ENCODE peak calls at places on chromosomes 7 and 10, in six cellular contexts. One of them, this sample, is unnamed.

GRCh38 chr10:73653701-73654100 is 2.1 kb downstream of the SYNPO2L start:
- DNase-seq in mesenchymal stem cell: peak; percentile 40
- DNase-seq in neuronal stem cell: no peak
- DNase-seq in H1: no peak
- DNase-seq in IMR-90: peak; percentile 60
- DNase-seq in H9: no peak
- DNase-seq in this sample: peak; percentile 70

GRCh38 chr7:3028767-3029111 is 14.9 kb downstream of the CARD11 start:
- DNase-seq in H9: no peak
- DNase-seq in IMR-90: no peak
- DNase-seq in H1: no peak
- DNase-seq in neuronal stem cell: no peak
- DNase-seq in mesenchymal stem cell: no peak
- DNase-seq in this sample: no peak

GRCh38 chr7:151381333-151382078 is 28.3 kb downstream of the WDR86 start:
- DNase-seq in neuronal stem cell: no peak
- DNase-seq in mesenchymal stem cell: no peak
- DNase-seq in H1: no peak
- DNase-seq in H9: peak; percentile 82
- DNase-seq in IMR-90: no peak
- DNase-seq in this sample: peak; percentile 53

GRCh38 chr10:22638863-22639262 is 75.5 kb downstream of the PIP4K2A start:
- DNase-seq in neuronal stem cell: no peak
- DNase-seq in H1: no peak
- DNase-seq in IMR-90: no peak
- DNase-seq in H9: no peak
- DNase-seq in mesenchymal stem cell: no peak
- DNase-seq in this sample: no peak

GRCh38 chr10:122543676-122544075 is 16.9 kb upstream of the DMBT1 start:
- DNase-seq in IMR-90: no peak
- DNase-seq in mesenchymal stem cell: no peak
- DNase-seq in neuronal stem cell: no peak
- DNase-seq in H1: no peak
- DNase-seq in H9: no peak
- DNase-seq in this sample: no peak

GRCh38 chr10:323651-324293 is 188.5 kb downstream of the ZMYND11 start:
- DNase-seq in mesenchymal stem cell: peak; percentile 96
- DNase-seq in H1: no peak
- DNase-seq in neuronal stem cell: no peak
- DNase-seq in H9: no peak
- DNase-seq in IMR-90: peak; percentile 97
- DNase-seq in this sample: no peak

GRCh38 chr10:43069597-43069996 is 7.3 kb upstream of the RET start:
- DNase-seq in IMR-90: no peak
- DNase-seq in H9: no peak
- DNase-seq in mesenchymal stem cell: no peak
- DNase-seq in neuronal stem cell: no peak
- DNase-seq in H1: no peak
- DNase-seq in this sample: no peak

GRCh38 chr7:115116773-115117715 is 195.2 kb downstream of the MDFIC start:
- DNase-seq in H9: no peak
- DNase-seq in neuronal stem cell: no peak
- DNase-seq in IMR-90: no peak
- DNase-seq in H1: no peak
- DNase-seq in mesenchymal stem cell: no peak
- DNase-seq in this sample: no peak

GRCh38 chr7:20306499-20306946 is 24.2 kb upstream of the ITGB8 start:
- DNase-seq in H9: peak; percentile 28
- DNase-seq in H1: no peak
- DNase-seq in mesenchymal stem cell: peak; percentile 63
- DNase-seq in IMR-90: no peak
- DNase-seq in neuronal stem cell: peak; percentile 9
- DNase-seq in this sample: peak; percentile 98

GRCh38 chr10:126609566-126609965 is 60.9 kb downstream of the C10orf90 start:
- DNase-seq in neuronal stem cell: no peak
- DNase-seq in mesenchymal stem cell: no peak
- DNase-seq in IMR-90: no peak
- DNase-seq in H9: no peak
- DNase-seq in H1: no peak
- DNase-seq in this sample: no peak

GRCh38 chr10:89235073-89235798 is 16.3 kb downstream of the LIPA start:
- DNase-seq in mesenchymal stem cell: no peak
- DNase-seq in H9: no peak
- DNase-seq in neuronal stem cell: no peak
- DNase-seq in IMR-90: no peak
- DNase-seq in H1: no peak
- DNase-seq in this sample: no peak

GRCh38 chr7:155975490-155975889 is 163.2 kb upstream of the SHH start:
- DNase-seq in H1: no peak
- DNase-seq in mesenchymal stem cell: no peak
- DNase-seq in H9: no peak
- DNase-seq in neuronal stem cell: no peak
- DNase-seq in IMR-90: no peak
- DNase-seq in this sample: no peak

GRCh38 chr7:143900230-143900766 is 1.7 kb downstream of the TCAF1 start:
- DNase-seq in mesenchymal stem cell: no peak
- DNase-seq in IMR-90: peak; percentile 78
- DNase-seq in neuronal stem cell: no peak
- DNase-seq in H1: no peak
- DNase-seq in H9: no peak
- DNase-seq in this sample: peak; percentile 65

GRCh38 chr10:79463578-79464496 is 18.4 kb upstream of the ZCCHC24 start:
- DNase-seq in neuronal stem cell: no peak
- DNase-seq in H1: no peak
- DNase-seq in mesenchymal stem cell: peak; percentile 56
- DNase-seq in H9: peak; percentile 12
- DNase-seq in IMR-90: no peak
- DNase-seq in this sample: no peak

GRCh38 chr7:153886121-153886505 is 166.1 kb upstream of the DPP6 start:
- DNase-seq in neuronal stem cell: peak; percentile 20
- DNase-seq in H1: no peak
- DNase-seq in IMR-90: no peak
- DNase-seq in mesenchymal stem cell: no peak
- DNase-seq in H9: peak; percentile 87
- DNase-seq in this sample: no peak

GRCh38 chr10:132111121-132111731 is 45.5 kb downstream of the JAKMIP3 start:
- DNase-seq in IMR-90: no peak
- DNase-seq in H9: no peak
- DNase-seq in mesenchymal stem cell: no peak
- DNase-seq in H1: no peak
- DNase-seq in neuronal stem cell: no peak
- DNase-seq in this sample: no peak

GRCh38 chr10:122878799-122879338 is 512 bp downstream of the FAM24B start:
- DNase-seq in mesenchymal stem cell: no peak
- DNase-seq in neuronal stem cell: no peak
- DNase-seq in H1: no peak
- DNase-seq in IMR-90: no peak
- DNase-seq in H9: no peak
- DNase-seq in this sample: no peak

GRCh38 chr10:120833222-120833928 is 17.8 kb upstream of the WDR11 start:
- DNase-seq in neuronal stem cell: no peak
- DNase-seq in IMR-90: no peak
- DNase-seq in H9: no peak
- DNase-seq in mesenchymal stem cell: no peak
- DNase-seq in H1: no peak
- DNase-seq in this sample: no peak

GRCh38 chr10:17735166-17735941 is 16.6 kb upstream of the TMEM236 start:
- DNase-seq in H9: no peak
- DNase-seq in mesenchymal stem cell: no peak
- DNase-seq in H1: no peak
- DNase-seq in IMR-90: no peak
- DNase-seq in neuronal stem cell: no peak
- DNase-seq in this sample: peak; percentile 44

GRCh38 chr10:125039354-125039769 is 97.4 kb downstream of the ZRANB1 start:
- DNase-seq in H1: no peak
- DNase-seq in IMR-90: no peak
- DNase-seq in mesenchymal stem cell: no peak
- DNase-seq in neuronal stem cell: no peak
- DNase-seq in H9: no peak
- DNase-seq in this sample: no peak

GRCh38 chr7:106952658-106953231 is 87.7 kb downstream of the PIK3CG start:
- DNase-seq in mesenchymal stem cell: peak; percentile 46
- DNase-seq in H1: no peak
- DNase-seq in H9: no peak
- DNase-seq in IMR-90: no peak
- DNase-seq in neuronal stem cell: no peak
- DNase-seq in this sample: peak; percentile 24

GRCh38 chr7:106944035-106944665 is 79.1 kb downstream of the PIK3CG start:
- DNase-seq in H1: no peak
- DNase-seq in neuronal stem cell: no peak
- DNase-seq in mesenchymal stem cell: no peak
- DNase-seq in H9: peak; percentile 35
- DNase-seq in IMR-90: no peak
- DNase-seq in this sample: peak; percentile 39

GRCh38 chr7:106952175-106952657 is 87.1 kb downstream of the PIK3CG start:
- DNase-seq in H9: no peak
- DNase-seq in mesenchymal stem cell: no peak
- DNase-seq in H1: no peak
- DNase-seq in IMR-90: no peak
- DNase-seq in neuronal stem cell: no peak
- DNase-seq in this sample: no peak

DNA sequence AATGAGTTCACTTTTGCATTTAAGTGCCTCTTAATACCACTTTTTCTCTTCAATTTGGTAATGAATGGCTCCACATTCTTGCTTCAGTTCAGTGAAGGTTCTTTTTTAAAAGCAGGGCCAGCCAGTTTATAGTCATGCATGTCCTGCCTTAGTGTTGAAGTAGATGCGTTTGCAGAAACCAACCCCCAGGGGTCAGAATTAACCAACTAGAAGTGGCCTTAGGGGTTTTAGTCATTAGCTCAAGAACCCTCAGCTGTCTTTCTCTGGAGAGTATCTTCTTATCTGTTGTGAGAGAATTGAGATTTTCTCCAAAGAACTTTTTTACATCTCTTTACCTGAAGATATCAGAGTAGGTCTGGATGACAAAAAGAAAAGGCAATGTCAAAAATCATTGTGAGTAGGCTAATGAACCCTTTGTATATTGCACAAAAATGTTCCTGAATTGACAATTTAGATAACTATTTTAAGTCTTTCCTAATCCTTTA is 82.2 kb downstream of the PIK3CG start:
- DNase-seq in H1: peak; percentile 83
- DNase-seq in IMR-90: peak; percentile 83
- DNase-seq in neuronal stem cell: peak; percentile 66
- DNase-seq in H9: peak; percentile 79
- DNase-seq in mesenchymal stem cell: peak; percentile 83
- DNase-seq in this sample: peak; percentile 93
- H4K8ac ChIP-seq in H1: no peak overlapping the region
- H4K8ac ChIP-seq in IMR-90: no peak overlapping the region
- H4K8ac ChIP-seq in neuronal stem cell: no peak overlapping the region
- H4K8ac ChIP-seq in H9: no peak overlapping the region
- H4K8ac ChIP-seq in mesenchymal stem cell: no peak overlapping the region
- H4K8ac ChIP-seq in this sample: no peak overlapping the region

GRCh38 chr7:44609829-44610228 is 3.4 kb downstream of the OGDH start:
- DNase-seq in mesenchymal stem cell: no peak
- DNase-seq in H9: no peak
- DNase-seq in neuronal stem cell: no peak
- DNase-seq in H1: no peak
- DNase-seq in IMR-90: no peak
- DNase-seq in this sample: no peak

GRCh38 chr7:44607141-44608068 is 978 bp downstream of the OGDH start:
- DNase-seq in neuronal stem cell: no peak
- DNase-seq in H9: no peak
- DNase-seq in H1: no peak
- DNase-seq in mesenchymal stem cell: no peak
- DNase-seq in IMR-90: no peak
- DNase-seq in this sample: no peak

GRCh38 chr7:44604941-44605340 is 1.5 kb upstream of the OGDH start:
- DNase-seq in H9: no peak
- DNase-seq in IMR-90: no peak
- DNase-seq in H1: no peak
- DNase-seq in mesenchymal stem cell: no peak
- DNase-seq in neuronal stem cell: no peak
- DNase-seq in this sample: no peak

GRCh38 chr7:44608916-44609648 is 2.7 kb downstream of the OGDH start:
- DNase-seq in neuronal stem cell: no peak
- DNase-seq in H9: no peak
- DNase-seq in H1: no peak
- DNase-seq in IMR-90: no peak
- DNase-seq in mesenchymal stem cell: no peak
- DNase-seq in this sample: peak; percentile 93

DNA sequence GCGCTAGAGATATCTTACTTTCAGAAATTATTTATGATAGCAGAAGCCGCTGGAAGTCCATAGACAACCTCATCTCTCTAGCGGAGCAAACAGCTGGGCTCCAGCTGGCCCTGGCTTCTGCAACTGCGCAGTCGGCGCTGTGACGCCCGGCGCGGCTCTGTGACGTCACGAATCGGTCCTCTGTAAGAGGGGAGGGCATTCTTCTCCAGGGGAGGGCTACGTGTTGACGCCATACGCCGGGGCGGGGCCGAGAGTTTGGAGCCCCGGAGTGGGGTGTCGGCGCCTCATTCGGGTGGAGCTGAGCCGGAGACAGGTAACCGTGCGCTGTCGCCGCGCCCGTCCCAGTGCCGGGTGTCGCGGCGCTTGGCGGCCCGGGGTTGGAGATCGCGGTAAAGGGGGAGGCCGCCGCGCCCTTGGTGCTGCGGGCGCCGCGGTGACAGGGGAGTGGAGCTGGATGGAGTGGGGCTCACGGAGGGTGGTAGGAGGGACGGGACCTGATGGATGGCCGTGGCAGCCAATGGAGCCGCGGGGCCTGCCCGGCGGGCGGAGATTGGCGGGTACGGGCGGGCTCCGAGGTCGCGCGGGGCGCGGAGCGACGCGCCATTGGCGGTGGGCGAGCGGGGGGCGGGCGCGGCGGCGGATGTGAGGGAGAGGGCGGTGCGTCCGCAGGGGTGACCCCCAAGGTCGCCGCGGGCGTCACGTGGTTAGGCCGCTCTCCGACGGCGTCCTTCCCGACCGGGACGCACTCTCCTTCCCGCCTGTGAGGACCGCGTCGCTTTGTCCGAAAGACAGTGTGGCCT is at the start of gene OGDH:
- DNase-seq in mesenchymal stem cell: peak; percentile 99
- DNase-seq in H9: peak; percentile 97
- DNase-seq in neuronal stem cell: peak; percentile 98
- DNase-seq in H1: peak; percentile 93
- DNase-seq in IMR-90: peak; percentile 99
- DNase-seq in this sample: peak; percentile 99
- H2BK15ac ChIP-seq in mesenchymal stem cell: no peak within 1 kb of the TSS
- H2BK15ac ChIP-seq in H9: no peak within 1 kb of the TSS
- H2BK15ac ChIP-seq in neuronal stem cell: no peak within 1 kb of the TSS
- H2BK15ac ChIP-seq in H1: peak within 1 kb of the TSS; percentile 100
- H2BK15ac ChIP-seq in IMR-90: no peak within 1 kb of the TSS
- H2BK15ac ChIP-seq in this sample: no peak within 1 kb of the TSS

DNA sequence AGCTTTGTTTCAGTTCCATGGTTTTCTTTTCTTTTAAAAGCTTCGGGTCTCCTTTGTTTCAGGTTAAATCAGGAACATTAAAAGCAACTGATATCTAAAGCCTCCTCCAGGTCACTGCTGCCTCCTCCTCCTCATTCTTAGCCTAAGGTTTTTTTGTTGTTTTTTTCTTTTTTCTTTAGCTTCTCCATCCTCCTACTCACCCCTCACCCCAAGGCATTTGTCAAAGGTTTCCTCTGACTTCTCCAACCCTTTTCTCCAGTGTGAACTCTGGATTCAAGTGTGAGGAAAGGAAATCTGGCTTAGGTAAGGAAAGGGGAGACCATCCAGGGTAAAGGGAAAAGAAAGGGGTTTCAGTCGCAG is 420.1 kb upstream of the NFE2L3 start:
- DNase-seq in H1: no peak
- DNase-seq in IMR-90: no peak
- DNase-seq in H9: no peak
- DNase-seq in neuronal stem cell: no peak
- DNase-seq in mesenchymal stem cell: no peak
- DNase-seq in this sample: no peak
- H4K8ac ChIP-seq in H1: no peak overlapping the region
- H4K8ac ChIP-seq in IMR-90: no peak overlapping the region
- H4K8ac ChIP-seq in H9: no peak overlapping the region
- H4K8ac ChIP-seq in neuronal stem cell: no peak overlapping the region
- H4K8ac ChIP-seq in mesenchymal stem cell: no peak overlapping the region
- H4K8ac ChIP-seq in this sample: no peak overlapping the region

GRCh38 chr10:103791291-103791690 is 64.1 kb downstream of the SH3PXD2A start:
- DNase-seq in H1: no peak
- DNase-seq in H9: no peak
- DNase-seq in neuronal stem cell: no peak
- DNase-seq in mesenchymal stem cell: no peak
- DNase-seq in IMR-90: no peak
- DNase-seq in this sample: no peak
- H2BK15ac ChIP-seq in H1: no peak overlapping the region
- H2BK15ac ChIP-seq in H9: no peak overlapping the region
- H2BK15ac ChIP-seq in neuronal stem cell: no peak overlapping the region
- H2BK15ac ChIP-seq in mesenchymal stem cell: no peak overlapping the region
- H2BK15ac ChIP-seq in IMR-90: no peak overlapping the region
- H2BK15ac ChIP-seq in this sample: no peak overlapping the region

This sample was measured in mesendoderm.